ENCODE peak calls at places on chromosomes 2 and 18, in six cellular contexts. U is upper lobe of right lung; R is MM.1S; J is CD8-positive, alpha-beta memory T cell; W is right lobe of liver; Q is adrenal gland. D is an unnamed sample. For H3K4me1, the result is how much of the 10 kb centered on the place peaks cover.

GRCh38 chr2:226536410-226536809 is 263.2 kb downstream of the IRS1 start:
- DNase-seq in U (no peak), R (no peak), J (no peak), W (no peak), Q (no peak), D (no peak)

GRCh38 chr2:221289846-221290245 is 282.3 kb downstream of the EPHA4 start:
- DNase-seq in U (no peak), R (no peak), J (no peak), W (no peak), Q (no peak), D (no peak)

GRCh38 chr2:224034027-224034426 is 5.1 kb downstream of the SERPINE2 start:
- DNase-seq in U (no peak), R (no peak), J (no peak), W (no peak), Q (no peak), D (no peak)

GRCh38 chr2:169091761-169092523 is 22.6 kb downstream of the DHRS9 start:
- DNase-seq in U (peak), R (no peak), J (no peak), W (no peak), Q (no peak), D (peak)

GRCh38 chr2:65551528-65551927 is 119.1 kb upstream of the SPRED2 start:
- DNase-seq in U (no peak), R (no peak), J (no peak), W (no peak), Q (no peak), D (no peak)

GRCh38 chr2:138415891-138416494 is 85.6 kb upstream of the SPOPL start:
- DNase-seq in U (no peak), R (no peak), J (no peak), W (no peak), Q (no peak), D (no peak)

GRCh38 chr2:32427672-32428622 is 71.1 kb downstream of the BIRC6 start:
- DNase-seq in U (no peak), R (no peak), J (no peak), W (no peak), Q (no peak), D (no peak)

GRCh38 chr2:111946294-111947114 is 48.1 kb downstream of the MERTK start:
- DNase-seq in U (peak), R (peak), J (no peak), W (peak), Q (peak), D (no peak)

GRCh38 chr2:147449323-147450080 is 395.3 kb upstream of the ACVR2A start:
- DNase-seq in U (no peak), R (no peak), J (peak), W (no peak), Q (no peak), D (no peak)

GRCh38 chr2:202510911-202511310 is 123.9 kb upstream of the FAM117B start:
- DNase-seq in U (no peak), R (no peak), J (no peak), W (no peak), Q (no peak), D (no peak)

GRCh38 chr2:159982270-159982669 is 80.1 kb downstream of the PLA2R1 start:
- DNase-seq in U (no peak), R (no peak), J (no peak), W (no peak), Q (peak), D (no peak)

GRCh38 chr18:3579701-3580100 is 129.7 kb downstream of the TGIF1 start:
- DNase-seq in U (no peak), R (no peak), J (no peak), W (no peak), Q (no peak), D (no peak)

GRCh38 chr18:48902023-48902855 is 48.5 kb downstream of the SMAD7 start:
- DNase-seq in U (peak), R (no peak), J (no peak), W (peak), Q (peak), D (peak)

GRCh38 chr2:131077966-131078365 is 15.3 kb downstream of the FAM168B start:
- DNase-seq in U (no peak), R (no peak), J (no peak), W (no peak), Q (no peak), D (no peak)
- H3K4me1 ChIP-seq in U (under half), R (under half), J (under half), W (half or more), Q (under half), D (under half)

GRCh38 chr2:38740851-38741541 is 10.2 kb downstream of the SRSF7 start:
- DNase-seq in U (no peak), R (peak), J (no peak), W (no peak), Q (peak), D (no peak)
- H3K4me1 ChIP-seq in U (under half), R (under half), J (under half), W (under half), Q (under half), D (under half)

DNA sequence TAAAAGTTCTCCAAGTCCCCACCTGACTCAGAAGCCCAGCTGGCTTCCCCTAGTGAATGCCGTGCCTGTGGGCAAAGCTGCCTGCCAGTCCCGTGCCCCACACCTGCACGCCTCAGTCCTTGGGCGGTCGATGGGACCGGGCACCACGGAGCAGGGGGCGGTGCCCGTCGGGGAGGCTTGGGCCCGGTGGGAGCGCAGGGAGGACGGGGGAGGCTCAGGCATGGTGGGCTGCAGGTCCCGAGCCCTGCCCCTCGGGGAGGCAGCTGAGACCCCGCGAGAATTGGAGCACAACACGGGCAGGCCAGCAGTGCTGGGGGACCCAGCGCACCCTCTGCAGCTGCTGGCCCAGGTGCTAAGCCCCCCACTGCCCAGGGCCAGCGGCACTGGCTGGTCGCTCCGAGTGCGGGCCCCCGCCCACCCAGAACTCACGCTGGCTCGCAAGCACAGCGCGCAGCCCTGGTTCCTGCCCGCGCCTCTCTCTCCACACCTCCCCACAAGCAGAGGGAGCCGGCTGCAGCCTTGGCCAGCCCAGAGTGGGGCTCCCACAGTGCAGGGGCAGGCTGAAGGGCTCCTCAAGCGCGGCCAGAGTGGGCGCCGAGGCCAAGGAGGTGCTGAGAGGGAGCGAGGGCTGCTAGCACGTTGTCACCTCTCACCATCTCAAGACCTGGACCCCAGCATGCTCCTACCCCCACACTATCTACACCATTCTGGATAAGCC is 215.5 kb downstream of the TNS1 start:
- DNase-seq in U (no peak), R (no peak), J (no peak), W (no peak), Q (no peak), D (no peak)
- H3K4me1 ChIP-seq in U (under half), R (under half), J (under half), W (under half), Q (under half), D (under half)

DNA sequence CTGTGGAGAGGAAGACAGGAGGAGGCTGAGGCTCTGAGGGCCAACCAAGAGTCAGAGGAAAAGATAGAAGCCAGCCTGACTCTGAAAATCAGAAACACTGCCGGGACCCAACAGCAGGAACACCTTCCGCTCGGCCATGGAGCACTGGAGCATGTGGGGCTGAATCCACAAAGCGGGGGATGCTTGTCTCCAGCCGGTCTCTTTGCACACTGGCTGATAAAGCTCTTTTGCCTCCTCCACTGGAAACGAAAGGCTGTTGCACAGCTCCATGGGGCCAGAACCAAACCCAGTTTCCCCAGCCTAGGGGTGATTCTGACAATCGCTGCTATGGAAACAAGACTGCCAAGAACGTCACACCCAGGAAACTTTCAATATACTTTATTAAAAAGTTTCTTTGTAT is 90.3 kb downstream of the COL6A3 start:
- DNase-seq in U (no peak), R (no peak), J (no peak), W (no peak), Q (no peak), D (no peak)
- H3K4me1 ChIP-seq in U (under half), R (under half), J (under half), W (under half), Q (under half), D (under half)

GRCh38 chr2:240174496-240174895 is 34.0 kb upstream of the OTOS start:
- DNase-seq in U (no peak), R (no peak), J (no peak), W (no peak), Q (no peak), D (no peak)
- H3K4me1 ChIP-seq in U (under half), R (under half), J (under half), W (under half), Q (under half), D (under half)

GRCh38 chr2:209471037-209471436 is 47.2 kb downstream of the MAP2 start:
- DNase-seq in U (no peak), R (no peak), J (no peak), W (no peak), Q (no peak), D (no peak)

GRCh38 chr2:209470466-209470865 is 46.6 kb downstream of the MAP2 start:
- DNase-seq in U (no peak), R (no peak), J (no peak), W (no peak), Q (no peak), D (no peak)

GRCh38 chr2:209469481-209469880 is 45.6 kb downstream of the MAP2 start:
- DNase-seq in U (no peak), R (no peak), J (no peak), W (no peak), Q (no peak), D (no peak)

GRCh38 chr2:209472386-209472832 is 48.6 kb downstream of the MAP2 start:
- DNase-seq in U (no peak), R (no peak), J (no peak), W (no peak), Q (no peak), D (no peak)

DNA sequence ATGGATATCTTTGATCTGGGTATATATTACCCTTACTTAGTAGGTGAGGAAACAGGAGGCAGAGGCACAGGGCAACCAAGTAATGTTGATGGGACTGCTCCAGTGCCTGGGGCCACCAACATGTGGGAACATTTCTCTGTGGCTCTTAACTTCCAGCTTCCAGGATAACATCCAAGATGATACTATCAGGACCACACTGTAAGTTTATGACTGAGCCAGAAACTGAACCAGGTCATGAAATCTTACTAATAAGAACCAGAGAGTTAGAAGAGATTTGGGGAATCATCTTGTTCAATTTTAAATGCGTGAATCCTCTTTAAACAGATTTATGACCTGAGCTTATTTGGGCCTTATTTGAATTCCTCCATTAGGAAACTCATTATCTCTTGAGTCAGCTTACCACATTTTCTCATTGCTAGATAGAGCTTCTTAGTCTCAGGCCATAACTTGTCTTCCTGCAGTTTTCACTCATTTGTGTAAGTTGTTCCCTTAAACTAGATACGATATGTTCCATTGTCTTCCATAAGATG is 45.0 kb downstream of the MAP2 start:
- DNase-seq in U (no peak), R (no peak), J (no peak), W (no peak), Q (no peak), D (no peak)
- H3K4me1 ChIP-seq in U (under half), R (under half), J (under half), W (under half), Q (under half), D (under half)